ENCODE peak calls at places on chromosome 4, in six cellular contexts. Z is GM12878, I is HCT116, U is HepG2, O is K562, E is H1. Y is an unnamed sample. For H3K9me3 and H3K4me1, the result is how much of the 10 kb centered on the place peaks cover.

GRCh38 chr4:127015616-127016015 is 617.1 kb upstream of the INTU start:
- DNase-seq in Z (no peak), I (no peak), U (no peak), O (no peak), E (peak), Y (no peak)

GRCh38 chr4:149830823-149831222 is 15.2 kb upstream of the IQCM start:
- DNase-seq in Z (no peak), I (no peak), U (no peak), O (no peak), E (no peak), Y (no peak)

GRCh38 chr4:133921280-133922195 is 280.1 kb downstream of the PABPC4L start:
- DNase-seq in Z (no peak), I (no peak), U (no peak), O (no peak), E (no peak), Y (no peak)

GRCh38 chr4:53714377-53715140 is 123.3 kb upstream of the LNX1 start:
- DNase-seq in Z (no peak), I (no peak), U (no peak), O (no peak), E (no peak), Y (no peak)

GRCh38 chr4:24644983-24645764 is 60.8 kb upstream of the DHX15 start:
- DNase-seq in Z (no peak), I (no peak), U (no peak), O (no peak), E (no peak), Y (no peak)

GRCh38 chr4:23171971-23172370 is 479.2 kb downstream of the GBA3 start:
- DNase-seq in Z (no peak), I (no peak), U (no peak), O (no peak), E (no peak), Y (no peak)

GRCh38 chr4:36841583-36842326 is 402.8 kb upstream of the NWD2 start:
- DNase-seq in Z (peak), I (no peak), U (no peak), O (no peak), E (no peak), Y (no peak)

GRCh38 chr4:118834960-118835895 is 698 bp downstream of the SEC24D start:
- DNase-seq in Z (peak), I (peak), U (peak), O (peak), E (no peak), Y (no peak)

GRCh38 chr4:75630174-75630931 is at the start of gene CDKL2:
- DNase-seq in Z (peak), I (peak), U (no peak), O (peak), E (peak), Y (peak)

GRCh38 chr4:41852229-41852628 is 83.0 kb upstream of the TMEM33 start:
- DNase-seq in Z (no peak), I (no peak), U (no peak), O (no peak), E (no peak), Y (no peak)

GRCh38 chr4:153748378-153748777 is 11.4 kb downstream of the RNF175 start:
- DNase-seq in Z (no peak), I (no peak), U (no peak), O (no peak), E (no peak), Y (no peak)

GRCh38 chr4:127120706-127121105 is 512.1 kb upstream of the INTU start:
- DNase-seq in Z (no peak), I (no peak), U (no peak), O (no peak), E (no peak), Y (no peak)

GRCh38 chr4:152482211-152482610 is 53.7 kb downstream of the FBXW7 start:
- DNase-seq in Z (no peak), I (no peak), U (no peak), O (no peak), E (no peak), Y (no peak)

GRCh38 chr4:21304061-21304541 is 603.8 kb downstream of the PACRGL start:
- DNase-seq in Z (no peak), I (no peak), U (no peak), O (no peak), E (peak), Y (peak)

GRCh38 chr4:158667651-158668198 is 4.0 kb downstream of the C4orf46 start:
- DNase-seq in Z (no peak), I (no peak), U (peak), O (peak), E (no peak), Y (no peak)

GRCh38 chr4:148857234-148857972 is 415.2 kb upstream of the NR3C2 start:
- DNase-seq in Z (no peak), I (no peak), U (no peak), O (no peak), E (no peak), Y (no peak)

GRCh38 chr4:169492436-169493163 is 119.8 kb downstream of the NEK1 start:
- DNase-seq in Z (peak), I (peak), U (peak), O (peak), E (peak), Y (peak)

GRCh38 chr4:57131849-57132745 is 21.9 kb upstream of the IGFBP7 start:
- DNase-seq in Z (no peak), I (no peak), U (peak), O (no peak), E (no peak), Y (no peak)

GRCh38 chr4:182806259-182807252 is 110.6 kb downstream of the DCTD start:
- DNase-seq in Z (no peak), I (peak), U (peak), O (peak), E (peak), Y (peak)

GRCh38 chr4:167021545-167022155 is 212.6 kb downstream of the SPOCK3 start:
- DNase-seq in Z (peak), I (peak), U (peak), O (peak), E (peak), Y (peak)

GRCh38 chr4:150367326-150367725 is 214.6 kb upstream of the MAB21L2 start:
- DNase-seq in Z (no peak), I (no peak), U (no peak), O (no peak), E (peak), Y (peak)

GRCh38 chr4:8407756-8408155 is 32.8 kb downstream of the ACOX3 start:
- DNase-seq in Z (no peak), I (no peak), U (no peak), O (no peak), E (no peak), Y (no peak)

GRCh38 chr4:25797136-25797535 is 65.7 kb downstream of the SEL1L3 start:
- DNase-seq in Z (no peak), I (no peak), U (no peak), O (no peak), E (no peak), Y (no peak)

GRCh38 chr4:3296651-3297050 is 3.8 kb downstream of the RGS12 start:
- DNase-seq in Z (no peak), I (no peak), U (no peak), O (no peak), E (no peak), Y (no peak)

GRCh38 chr4:16931906-16932305 is 33.5 kb upstream of the LDB2 start:
- DNase-seq in Z (no peak), I (no peak), U (no peak), O (no peak), E (no peak), Y (no peak)

GRCh38 chr4:15837591-15837990 is 59.5 kb downstream of the CD38 start:
- DNase-seq in Z (no peak), I (no peak), U (no peak), O (no peak), E (no peak), Y (no peak)

GRCh38 chr4:41507292-41507933 is 30.5 kb upstream of the LIMCH1 start:
- DNase-seq in Z (no peak), I (no peak), U (no peak), O (no peak), E (no peak), Y (no peak)

GRCh38 chr4:52198356-52198755 is 147.3 kb downstream of the SPATA18 start:
- DNase-seq in Z (no peak), I (no peak), U (no peak), O (no peak), E (no peak), Y (no peak)

GRCh38 chr4:84937381-84937977 is 29.0 kb downstream of the WDFY3 start:
- DNase-seq in Z (no peak), I (no peak), U (no peak), O (no peak), E (no peak), Y (no peak)

DNA sequence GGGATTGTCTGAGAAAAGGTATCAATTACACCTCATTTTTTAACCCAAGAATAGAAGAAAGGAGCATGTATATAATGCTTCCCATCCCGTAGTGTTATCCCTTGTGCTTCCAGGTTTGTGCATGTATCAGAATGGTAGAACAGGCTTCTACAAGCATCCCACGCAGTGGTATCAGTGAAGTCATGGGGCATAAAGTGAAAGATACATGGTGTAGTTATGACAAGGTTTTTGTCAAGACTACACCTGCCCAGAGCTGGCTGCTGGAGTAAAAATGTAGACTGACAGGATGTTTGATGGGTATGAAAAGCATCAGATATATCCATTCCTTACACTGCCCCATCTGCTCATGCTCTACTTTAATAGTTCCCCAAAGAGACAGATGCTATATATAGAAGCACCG is 9.5 kb downstream of the TLR1 start:
- DNase-seq in Z (no peak), I (no peak), U (no peak), O (no peak), E (no peak), Y (no peak)
- H3K9me3 ChIP-seq in Z (under half), I (under half), U (under half), O (under half), E (under half), Y (under half)

GRCh38 chr4:132587626-132588025 is 561.5 kb upstream of the PCDH10 start:
- DNase-seq in Z (no peak), I (no peak), U (no peak), O (no peak), E (no peak), Y (no peak)
- TF ChIP-seq ZNF274 in Z (no peak), I (no peak), U (no peak), O (no peak), E (no peak), Y (no peak)

GRCh38 chr4:98903561-98903960 is 25.4 kb downstream of the EIF4E start:
- DNase-seq in Z (no peak), I (no peak), U (no peak), O (no peak), E (no peak), Y (no peak)

GRCh38 chr4:98905834-98906233 is 23.1 kb downstream of the EIF4E start:
- DNase-seq in Z (no peak), I (no peak), U (no peak), O (no peak), E (no peak), Y (no peak)

GRCh38 chr4:98908182-98908581 is 20.8 kb downstream of the EIF4E start:
- DNase-seq in Z (no peak), I (no peak), U (no peak), O (no peak), E (no peak), Y (no peak)

GRCh38 chr4:98903963-98904362 is 25.0 kb downstream of the EIF4E start:
- DNase-seq in Z (no peak), I (no peak), U (no peak), O (no peak), E (no peak), Y (no peak)

DNA sequence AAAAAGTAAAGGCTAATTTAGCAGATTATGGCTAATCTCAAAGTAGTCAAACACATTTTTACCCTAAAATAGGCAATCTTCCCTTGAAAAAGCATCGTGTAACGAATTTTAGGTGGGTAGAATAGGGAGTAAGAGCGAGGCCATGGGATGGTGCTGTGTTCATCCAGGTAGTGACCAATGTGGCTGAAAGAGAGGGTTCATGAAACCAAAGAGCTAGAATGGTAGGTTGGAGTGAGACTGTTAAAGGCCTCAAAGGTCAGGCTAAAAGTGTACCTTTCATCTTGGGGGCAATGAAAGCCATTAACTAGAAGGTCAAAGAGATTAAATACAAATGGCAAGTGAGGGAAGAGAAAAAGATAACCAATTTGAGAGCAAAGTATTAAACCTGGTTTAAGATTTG is 23.6 kb downstream of the EIF4E start:
- DNase-seq in Z (no peak), I (no peak), U (no peak), O (no peak), E (no peak), Y (no peak)
- H3K4me1 ChIP-seq in Z (under half), I (under half), U (under half), O (under half), E (under half), Y (under half)

GRCh38 chr4:39548425-39549067 is 21.3 kb upstream of the UGDH start:
- DNase-seq in Z (no peak), I (no peak), U (no peak), O (no peak), E (no peak), Y (no peak)

GRCh38 chr4:39539026-39539690 is 11.9 kb upstream of the UGDH start:
- DNase-seq in Z (no peak), I (no peak), U (no peak), O (no peak), E (no peak), Y (no peak)

GRCh38 chr4:39542633-39543393 is 15.6 kb upstream of the UGDH start:
- DNase-seq in Z (no peak), I (no peak), U (no peak), O (no peak), E (no peak), Y (no peak)

GRCh38 chr4:39541987-39542632 is 14.9 kb upstream of the UGDH start:
- DNase-seq in Z (no peak), I (no peak), U (no peak), O (no peak), E (no peak), Y (no peak)

GRCh38 chr4:39544580-39545315 is 17.5 kb upstream of the UGDH start:
- DNase-seq in Z (no peak), I (no peak), U (no peak), O (no peak), E (no peak), Y (no peak)
- H3K9me3 ChIP-seq in Z (under half), I (under half), U (under half), O (under half), E (under half), Y (under half)

GRCh38 chr4:30847157-30847556 is 127.0 kb downstream of the PCDH7 start:
- DNase-seq in Z (no peak), I (no peak), U (no peak), O (no peak), E (no peak), Y (peak)
- TF ChIP-seq ZNF274 in Z (no peak), I (no peak), U (no peak), O (no peak), E (no peak), Y (no peak)

DNA sequence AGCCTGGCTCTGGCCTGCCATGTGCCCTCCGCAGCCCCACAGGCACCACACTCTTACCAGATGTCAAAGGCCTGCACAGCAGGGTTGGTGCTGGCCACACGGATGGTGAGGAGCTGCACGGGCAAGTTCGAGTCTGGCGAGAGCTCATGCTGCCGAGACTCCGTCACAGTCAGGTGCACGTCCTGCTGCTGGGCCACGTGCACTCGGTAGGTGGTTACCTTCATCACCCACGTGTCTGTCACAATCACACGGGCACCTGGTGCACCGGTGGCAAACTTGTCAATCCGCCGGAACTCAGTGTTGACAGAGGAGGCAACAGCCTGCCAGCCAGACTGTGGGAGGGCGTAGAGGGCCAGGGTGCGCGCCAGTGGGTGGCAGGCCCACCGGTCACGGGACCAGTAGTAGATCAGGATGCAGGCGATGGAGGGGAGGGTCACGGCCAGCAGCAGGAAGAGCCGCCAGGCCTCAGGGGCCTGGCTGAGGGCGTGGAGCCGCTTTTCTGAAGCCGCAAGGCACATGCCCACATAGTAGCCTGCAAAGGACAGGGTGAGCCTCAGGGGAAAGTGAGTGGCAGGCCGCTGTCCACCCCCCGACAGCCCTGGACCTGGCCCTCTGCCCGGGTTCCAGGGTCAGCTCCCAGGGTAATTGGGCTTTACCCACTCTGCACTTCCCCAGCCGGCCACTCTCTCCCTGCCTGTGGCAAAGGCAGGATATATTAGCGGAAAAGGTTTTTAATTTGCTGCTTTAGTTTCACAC is 2.9 kb downstream of the TMEM129 start:
- DNase-seq in Z (no peak), I (no peak), U (no peak), O (no peak), E (no peak), Y (no peak)
- H3K4me1 ChIP-seq in Z (under half), I (under half), U (under half), O (under half), E (under half), Y (under half)

DNA sequence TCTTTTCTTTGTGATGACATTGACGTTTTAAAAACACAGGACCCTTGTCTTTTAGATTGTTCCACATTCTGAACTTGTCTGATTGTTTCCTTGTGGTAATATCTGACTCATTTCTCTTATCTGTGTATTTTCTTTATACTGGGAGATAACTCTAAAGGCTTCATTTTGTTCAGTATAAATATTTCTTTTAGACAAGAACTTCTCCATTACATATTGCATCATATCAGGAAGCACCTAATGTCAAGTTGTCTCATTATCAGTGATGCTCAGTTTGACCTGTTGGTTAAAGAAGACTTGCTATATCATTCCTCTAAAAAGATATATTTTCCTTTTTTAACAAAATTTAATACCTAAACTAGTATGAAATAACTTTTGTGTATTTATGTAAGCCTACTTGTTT is 152.3 kb upstream of the BMP3 start:
- DNase-seq in Z (no peak), I (no peak), U (no peak), O (no peak), E (no peak), Y (no peak)
- H3K9me3 ChIP-seq in Z (under half), I (under half), U (under half), O (under half), E (under half), Y (under half)

GRCh38 chr4:139808381-139809206 is 143.0 kb downstream of the MGST2 start:
- DNase-seq in Z (no peak), I (no peak), U (peak), O (no peak), E (no peak), Y (no peak)
- TF ChIP-seq ZNF274 in Z (no peak), I (no peak), U (no peak), O (no peak), E (no peak), Y (no peak)

Y was measured in NT2/D1.